ENCODE peak calls at places on chromosomes 2 and 18, in six cellular contexts. One of them, this sample, is unnamed.

GRCh38 chr2:20050104-20050711 is 1.2 kb downstream of the LAPTM4A start:
- DNase-seq in GM12865: peak; percentile 58
- DNase-seq in stimulated activated CD4-positive, alpha-beta T cell treated with anti-CD3 and anti-CD28 coated beads, TNF-alpha, amount 100 ng/mL, for 4 hours: peak; percentile 19
- DNase-seq in GM20000: peak; percentile 35
- DNase-seq in posterior cingulate gyrus: no peak
- DNase-seq in NCI-H2081: peak; percentile 84
- DNase-seq in this sample: no peak

GRCh38 chr2:3284657-3285630 is 92.7 kb downstream of the EIPR1 start:
- DNase-seq in GM12865: no peak
- DNase-seq in posterior cingulate gyrus: no peak
- DNase-seq in NCI-H2081: no peak
- DNase-seq in GM20000: no peak
- DNase-seq in stimulated activated CD4-positive, alpha-beta T cell treated with anti-CD3 and anti-CD28 coated beads, TNF-alpha, amount 100 ng/mL, for 4 hours: no peak
- DNase-seq in this sample: no peak

GRCh38 chr2:104816146-104816545 is 37.8 kb upstream of the POU3F3 start:
- DNase-seq in stimulated activated CD4-positive, alpha-beta T cell treated with anti-CD3 and anti-CD28 coated beads, TNF-alpha, amount 100 ng/mL, for 4 hours: no peak
- DNase-seq in NCI-H2081: no peak
- DNase-seq in GM12865: no peak
- DNase-seq in GM20000: no peak
- DNase-seq in posterior cingulate gyrus: no peak
- DNase-seq in this sample: no peak

GRCh38 chr2:143121957-143122356 is 7.3 kb upstream of the ARHGAP15 start:
- DNase-seq in NCI-H2081: no peak
- DNase-seq in stimulated activated CD4-positive, alpha-beta T cell treated with anti-CD3 and anti-CD28 coated beads, TNF-alpha, amount 100 ng/mL, for 4 hours: no peak
- DNase-seq in GM20000: no peak
- DNase-seq in GM12865: no peak
- DNase-seq in posterior cingulate gyrus: no peak
- DNase-seq in this sample: no peak

GRCh38 chr2:59936031-59936430 is 617.4 kb downstream of the BCL11A start:
- DNase-seq in GM12865: no peak
- DNase-seq in stimulated activated CD4-positive, alpha-beta T cell treated with anti-CD3 and anti-CD28 coated beads, TNF-alpha, amount 100 ng/mL, for 4 hours: no peak
- DNase-seq in GM20000: no peak
- DNase-seq in NCI-H2081: peak; percentile 25
- DNase-seq in posterior cingulate gyrus: no peak
- DNase-seq in this sample: no peak

GRCh38 chr18:48621240-48621639 is 82.4 kb downstream of the CTIF start:
- DNase-seq in posterior cingulate gyrus: no peak
- DNase-seq in GM20000: no peak
- DNase-seq in GM12865: no peak
- DNase-seq in NCI-H2081: no peak
- DNase-seq in stimulated activated CD4-positive, alpha-beta T cell treated with anti-CD3 and anti-CD28 coated beads, TNF-alpha, amount 100 ng/mL, for 4 hours: no peak
- DNase-seq in this sample: peak; percentile 76

GRCh38 chr2:160747771-160748170 is 254.2 kb upstream of the RBMS1 start:
- DNase-seq in GM20000: no peak
- DNase-seq in GM12865: no peak
- DNase-seq in NCI-H2081: no peak
- DNase-seq in posterior cingulate gyrus: no peak
- DNase-seq in stimulated activated CD4-positive, alpha-beta T cell treated with anti-CD3 and anti-CD28 coated beads, TNF-alpha, amount 100 ng/mL, for 4 hours: no peak
- DNase-seq in this sample: no peak

GRCh38 chr2:68203587-68203986 is 45.9 kb downstream of the PNO1 start:
- DNase-seq in NCI-H2081: no peak
- DNase-seq in posterior cingulate gyrus: no peak
- DNase-seq in GM12865: peak; percentile 90
- DNase-seq in GM20000: peak; percentile 58
- DNase-seq in stimulated activated CD4-positive, alpha-beta T cell treated with anti-CD3 and anti-CD28 coated beads, TNF-alpha, amount 100 ng/mL, for 4 hours: no peak
- DNase-seq in this sample: no peak

GRCh38 chr2:6826081-6826913 is 39.4 kb downstream of the CMPK2 start:
- DNase-seq in posterior cingulate gyrus: no peak
- DNase-seq in NCI-H2081: peak; percentile 45
- DNase-seq in GM20000: peak; percentile 59
- DNase-seq in stimulated activated CD4-positive, alpha-beta T cell treated with anti-CD3 and anti-CD28 coated beads, TNF-alpha, amount 100 ng/mL, for 4 hours: peak; percentile 38
- DNase-seq in GM12865: peak; percentile 75
- DNase-seq in this sample: peak; percentile 55

GRCh38 chr2:152583512-152584188 is 133.6 kb downstream of the PRPF40A start:
- DNase-seq in stimulated activated CD4-positive, alpha-beta T cell treated with anti-CD3 and anti-CD28 coated beads, TNF-alpha, amount 100 ng/mL, for 4 hours: no peak
- DNase-seq in GM20000: no peak
- DNase-seq in posterior cingulate gyrus: no peak
- DNase-seq in GM12865: no peak
- DNase-seq in NCI-H2081: no peak
- DNase-seq in this sample: no peak

GRCh38 chr2:122643725-122644329 is 888.4 kb downstream of the TSN start:
- DNase-seq in GM20000: no peak
- DNase-seq in stimulated activated CD4-positive, alpha-beta T cell treated with anti-CD3 and anti-CD28 coated beads, TNF-alpha, amount 100 ng/mL, for 4 hours: no peak
- DNase-seq in NCI-H2081: peak; percentile 97
- DNase-seq in GM12865: no peak
- DNase-seq in posterior cingulate gyrus: no peak
- DNase-seq in this sample: no peak

GRCh38 chr18:25111382-25112070 is 240.4 kb downstream of the ZNF521 start:
- DNase-seq in posterior cingulate gyrus: no peak
- DNase-seq in stimulated activated CD4-positive, alpha-beta T cell treated with anti-CD3 and anti-CD28 coated beads, TNF-alpha, amount 100 ng/mL, for 4 hours: no peak
- DNase-seq in NCI-H2081: no peak
- DNase-seq in GM20000: no peak
- DNase-seq in GM12865: no peak
- DNase-seq in this sample: no peak

GRCh38 chr18:48864876-48865275 is 85.9 kb downstream of the SMAD7 start:
- DNase-seq in GM20000: no peak
- DNase-seq in posterior cingulate gyrus: no peak
- DNase-seq in stimulated activated CD4-positive, alpha-beta T cell treated with anti-CD3 and anti-CD28 coated beads, TNF-alpha, amount 100 ng/mL, for 4 hours: no peak
- DNase-seq in NCI-H2081: no peak
- DNase-seq in GM12865: no peak
- DNase-seq in this sample: no peak

GRCh38 chr18:22250591-22250996 is 81.2 kb downstream of the GATA6 start:
- DNase-seq in GM20000: no peak
- DNase-seq in posterior cingulate gyrus: no peak
- DNase-seq in stimulated activated CD4-positive, alpha-beta T cell treated with anti-CD3 and anti-CD28 coated beads, TNF-alpha, amount 100 ng/mL, for 4 hours: no peak
- DNase-seq in NCI-H2081: no peak
- DNase-seq in GM12865: no peak
- DNase-seq in this sample: no peak

GRCh38 chr18:63951302-63951705 is 2.2 kb downstream of the HMSD start:
- DNase-seq in stimulated activated CD4-positive, alpha-beta T cell treated with anti-CD3 and anti-CD28 coated beads, TNF-alpha, amount 100 ng/mL, for 4 hours: no peak
- DNase-seq in NCI-H2081: no peak
- DNase-seq in GM20000: peak; percentile 49
- DNase-seq in posterior cingulate gyrus: no peak
- DNase-seq in GM12865: peak; percentile 73
- DNase-seq in this sample: no peak

GRCh38 chr2:186422226-186422625 is 63.8 kb upstream of the ZC3H15 start:
- DNase-seq in stimulated activated CD4-positive, alpha-beta T cell treated with anti-CD3 and anti-CD28 coated beads, TNF-alpha, amount 100 ng/mL, for 4 hours: no peak
- DNase-seq in GM12865: no peak
- DNase-seq in NCI-H2081: no peak
- DNase-seq in GM20000: no peak
- DNase-seq in posterior cingulate gyrus: no peak
- DNase-seq in this sample: peak; percentile 37

GRCh38 chr2:112031473-112031872 is 23.6 kb upstream of the TMEM87B start:
- DNase-seq in GM12865: no peak
- DNase-seq in stimulated activated CD4-positive, alpha-beta T cell treated with anti-CD3 and anti-CD28 coated beads, TNF-alpha, amount 100 ng/mL, for 4 hours: no peak
- DNase-seq in GM20000: no peak
- DNase-seq in posterior cingulate gyrus: no peak
- DNase-seq in NCI-H2081: no peak
- DNase-seq in this sample: no peak

GRCh38 chr2:102520009-102520408 is 47.0 kb downstream of the SLC9A4 start:
- DNase-seq in posterior cingulate gyrus: no peak
- DNase-seq in GM20000: peak; percentile 46
- DNase-seq in NCI-H2081: peak; percentile 36
- DNase-seq in GM12865: peak; percentile 68
- DNase-seq in stimulated activated CD4-positive, alpha-beta T cell treated with anti-CD3 and anti-CD28 coated beads, TNF-alpha, amount 100 ng/mL, for 4 hours: no peak
- DNase-seq in this sample: peak; percentile 19

GRCh38 chr2:236101311-236101950 is 66.8 kb downstream of the GBX2 start:
- DNase-seq in NCI-H2081: no peak
- DNase-seq in GM12865: no peak
- DNase-seq in stimulated activated CD4-positive, alpha-beta T cell treated with anti-CD3 and anti-CD28 coated beads, TNF-alpha, amount 100 ng/mL, for 4 hours: no peak
- DNase-seq in posterior cingulate gyrus: no peak
- DNase-seq in GM20000: no peak
- DNase-seq in this sample: no peak

GRCh38 chr2:18750662-18751554 is 161.5 kb upstream of the NT5C1B start:
- DNase-seq in NCI-H2081: no peak
- DNase-seq in GM12865: no peak
- DNase-seq in stimulated activated CD4-positive, alpha-beta T cell treated with anti-CD3 and anti-CD28 coated beads, TNF-alpha, amount 100 ng/mL, for 4 hours: no peak
- DNase-seq in posterior cingulate gyrus: no peak
- DNase-seq in GM20000: no peak
- DNase-seq in this sample: no peak

GRCh38 chr2:210421916-210422315 is 54.6 kb downstream of the LANCL1 start:
- DNase-seq in GM20000: no peak
- DNase-seq in stimulated activated CD4-positive, alpha-beta T cell treated with anti-CD3 and anti-CD28 coated beads, TNF-alpha, amount 100 ng/mL, for 4 hours: no peak
- DNase-seq in GM12865: no peak
- DNase-seq in posterior cingulate gyrus: no peak
- DNase-seq in NCI-H2081: no peak
- DNase-seq in this sample: no peak

GRCh38 chr2:46978696-46979095 is 63.1 kb upstream of the MCFD2 start:
- DNase-seq in stimulated activated CD4-positive, alpha-beta T cell treated with anti-CD3 and anti-CD28 coated beads, TNF-alpha, amount 100 ng/mL, for 4 hours: no peak
- DNase-seq in NCI-H2081: no peak
- DNase-seq in GM20000: peak; percentile 60
- DNase-seq in GM12865: peak; percentile 70
- DNase-seq in posterior cingulate gyrus: no peak
- DNase-seq in this sample: no peak

GRCh38 chr2:203631068-203631757 is 75.2 kb upstream of the CD28 start:
- DNase-seq in NCI-H2081: no peak
- DNase-seq in GM12865: no peak
- DNase-seq in GM20000: no peak
- DNase-seq in posterior cingulate gyrus: no peak
- DNase-seq in stimulated activated CD4-positive, alpha-beta T cell treated with anti-CD3 and anti-CD28 coated beads, TNF-alpha, amount 100 ng/mL, for 4 hours: no peak
- DNase-seq in this sample: no peak

GRCh38 chr2:86336350-86337234 is 834 bp downstream of the REEP1 start:
- DNase-seq in NCI-H2081: peak; percentile 33
- DNase-seq in posterior cingulate gyrus: peak; percentile 23
- DNase-seq in stimulated activated CD4-positive, alpha-beta T cell treated with anti-CD3 and anti-CD28 coated beads, TNF-alpha, amount 100 ng/mL, for 4 hours: no peak
- DNase-seq in GM12865: no peak
- DNase-seq in GM20000: peak; percentile 32
- DNase-seq in this sample: no peak